ENCODE peak calls at places on chromosomes 13 and 19, in seven cellular contexts. C is transverse colon, E is breast epithelium, Q is Panc1, V is H1, X is GM12878, K is vagina. J is an unnamed sample. For H3K36me3, the result is how much of the 10 kb centered on the place peaks cover.

GRCh38 chr19:36093146-36093662 is 17.7 kb upstream of the OVOL3 start:
- DNase-seq in V (no peak), E (no peak), C (no peak), Q (no peak), K (no peak), X (peak), J (no peak)

GRCh38 chr13:74669149-74669548 is 534.9 kb upstream of the KLF12 start:
- DNase-seq in C (no peak), K (no peak), X (no peak), V (no peak), E (no peak), Q (no peak), J (no peak)

GRCh38 chr13:57724486-57725272 is 93.1 kb downstream of the PCDH17 start:
- DNase-seq in V (no peak), C (no peak), K (no peak), Q (no peak), X (no peak), E (no peak), J (no peak)

GRCh38 chr13:33281951-33282595 is 3.5 kb downstream of the STARD13 start:
- DNase-seq in V (no peak), E (no peak), C (no peak), Q (no peak), X (no peak), K (no peak), J (no peak)

GRCh38 chr19:40567040-40567749 is 9.5 kb upstream of the SHKBP1 start:
- DNase-seq in E (no peak), Q (no peak), C (no peak), K (no peak), X (no peak), V (no peak), J (no peak)

GRCh38 chr19:45224645-45225044 is 20.6 kb downstream of the EXOC3L2 start:
- DNase-seq in K (no peak), Q (no peak), V (no peak), X (no peak), E (no peak), C (no peak), J (no peak)

GRCh38 chr19:55615553-55616394 is 8.6 kb downstream of the ZNF784 start:
- DNase-seq in V (no peak), C (no peak), E (no peak), X (no peak), K (no peak), Q (no peak), J (no peak)

GRCh38 chr13:94632227-94632980 is 30.7 kb downstream of the GPR180 start:
- DNase-seq in X (no peak), K (no peak), Q (no peak), V (no peak), C (no peak), E (no peak), J (no peak)

GRCh38 chr13:45242070-45242469 is 41.2 kb upstream of the KCTD4 start:
- DNase-seq in V (no peak), Q (no peak), C (peak), E (no peak), K (no peak), X (no peak), J (no peak)

GRCh38 chr13:40946485-40946884 is 72.6 kb downstream of the ELF1 start:
- DNase-seq in V (no peak), Q (no peak), C (peak), E (no peak), K (no peak), X (no peak), J (no peak)

GRCh38 chr13:72726721-72727416 is 560 bp downstream of the MZT1 start:
- DNase-seq in V (no peak), E (no peak), K (no peak), C (peak), X (no peak), Q (no peak), J (peak)

GRCh38 chr13:57629821-57630235 is 1.7 kb upstream of the PCDH17 start:
- DNase-seq in E (no peak), V (peak), X (no peak), K (no peak), C (peak), Q (no peak), J (peak)

GRCh38 chr13:80469841-80470378 is 129.0 kb upstream of the SPRY2 start:
- DNase-seq in E (peak), C (peak), X (no peak), Q (peak), V (no peak), K (no peak), J (peak)

GRCh38 chr13:76878043-76878442 is 8.2 kb downstream of the KCTD12 start:
- DNase-seq in Q (no peak), C (no peak), X (no peak), E (no peak), K (no peak), V (no peak), J (no peak)

GRCh38 chr19:41595258-41595889 is 19.4 kb downstream of the CEACAM21 start:
- DNase-seq in E (no peak), K (no peak), V (no peak), Q (peak), X (peak), C (peak), J (no peak)

GRCh38 chr19:36106991-36107390 is 4.0 kb upstream of the OVOL3 start:
- DNase-seq in K (no peak), C (no peak), E (no peak), V (no peak), Q (no peak), X (no peak), J (no peak)

GRCh38 chr13:35810286-35810685 is 320.9 kb downstream of the DCLK1 start:
- DNase-seq in E (no peak), Q (no peak), K (no peak), V (no peak), X (no peak), C (no peak), J (no peak)

GRCh38 chr13:37097008-37097579 is 8.4 kb downstream of the CSNK1A1L start:
- DNase-seq in X (no peak), V (no peak), Q (no peak), C (no peak), E (no peak), K (no peak), J (no peak)

GRCh38 chr19:17931532-17932191 is 1.2 kb upstream of the CCDC124 start:
- DNase-seq in V (peak), C (no peak), Q (no peak), K (no peak), X (no peak), E (no peak), J (no peak)

GRCh38 chr19:10544753-10545251 is 1.1 kb downstream of the ATG4D start:
- DNase-seq in Q (no peak), E (no peak), C (no peak), X (no peak), K (no peak), V (no peak), J (no peak)

GRCh38 chr13:67829641-67830040 is 599.5 kb upstream of the PCDH9 start:
- DNase-seq in Q (no peak), C (no peak), K (no peak), E (no peak), V (no peak), X (no peak), J (no peak)

GRCh38 chr19:53537523-53538377 is at the start of gene ZNF331:
- DNase-seq in C (peak), V (no peak), Q (peak), X (peak), E (peak), K (no peak), J (peak)

GRCh38 chr19:36113895-36114762 is 546 bp downstream of the POLR2I start:
- DNase-seq in V (no peak), E (peak), Q (no peak), X (no peak), C (peak), K (no peak), J (no peak)

GRCh38 chr13:48595330-48596127 is 58.2 kb upstream of the CYSLTR2 start:
- DNase-seq in X (no peak), E (no peak), K (no peak), C (peak), V (no peak), Q (peak), J (peak)

GRCh38 chr19:38848299-38849146 is 1.3 kb downstream of the HNRNPL start:
- DNase-seq in V (no peak), Q (no peak), E (no peak), C (no peak), K (no peak), X (no peak), J (no peak)

GRCh38 chr13:107581009-107581408 is 634.3 kb downstream of the LIG4 start:
- DNase-seq in C (no peak), E (no peak), K (no peak), Q (no peak), X (no peak), V (no peak), J (no peak)

GRCh38 chr19:54521022-54521859 is 18.6 kb downstream of the LAIR2 start:
- DNase-seq in X (peak), C (no peak), K (no peak), V (no peak), Q (no peak), E (no peak), J (no peak)

GRCh38 chr13:27425151-27425917 is 915 bp downstream of the GTF3A start:
- DNase-seq in Q (no peak), E (no peak), V (no peak), C (no peak), X (no peak), K (no peak), J (no peak)

GRCh38 chr19:12913011-12913561 is 6.0 kb downstream of the SYCE2 start:
- DNase-seq in V (no peak), Q (no peak), K (no peak), X (no peak), E (peak), C (peak), J (peak)

GRCh38 chr19:55224038-55224665 is 4.4 kb downstream of the TMEM86B start:
- DNase-seq in X (no peak), E (no peak), C (no peak), K (no peak), Q (no peak), V (no peak), J (no peak)

GRCh38 chr19:47447470-47448359 is 24.0 kb downstream of the SLC8A2 start:
- DNase-seq in E (peak), X (no peak), C (peak), K (no peak), V (peak), Q (no peak), J (no peak)

GRCh38 chr13:102970542-102970941 is 95.7 kb downstream of the SLC10A2 start:
- DNase-seq in C (no peak), E (no peak), Q (no peak), V (no peak), K (no peak), X (peak), J (no peak)

DNA sequence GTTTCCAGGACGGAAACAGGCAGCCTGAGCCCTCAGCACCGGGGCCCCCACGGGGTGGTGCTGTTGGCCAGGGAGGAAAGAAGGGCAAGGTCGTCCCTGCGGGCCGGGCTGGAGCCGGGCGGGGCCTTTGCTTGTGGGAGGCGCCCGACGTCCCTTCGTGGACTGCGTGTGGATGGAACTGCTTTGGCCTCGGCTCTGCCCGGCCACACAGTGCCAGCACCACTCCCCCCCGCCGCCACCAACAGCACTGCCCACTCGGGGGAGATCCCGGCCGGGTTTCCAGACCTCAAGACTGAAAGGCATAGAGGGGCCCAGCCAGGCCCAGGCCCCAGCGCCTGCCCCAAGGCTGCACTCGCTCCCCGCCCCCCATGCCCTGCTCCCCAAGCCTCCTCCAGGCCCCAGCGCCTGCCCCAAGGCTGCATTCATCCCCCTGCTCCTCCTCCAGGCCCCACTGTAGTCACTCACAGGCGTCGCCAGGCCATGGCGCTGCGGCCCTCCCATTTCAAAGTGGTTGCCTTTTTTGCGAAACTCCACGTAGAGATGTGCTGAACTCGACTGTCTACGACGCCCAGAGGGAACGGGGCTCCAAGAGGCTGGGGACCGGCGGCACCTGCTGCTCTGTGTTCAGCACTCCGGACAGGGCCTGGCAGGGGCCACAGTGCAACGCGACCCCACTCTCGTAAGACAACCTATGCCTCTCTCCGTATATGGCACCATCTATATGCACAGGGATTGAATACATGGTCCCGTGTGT is 22.5 kb downstream of the C13orf46 start:
- DNase-seq in E (peak), K (no peak), Q (no peak), X (no peak), V (peak), C (peak), J (peak)
- TF ChIP-seq POLR2AphosphoS5 in E (peak), K (peak), Q (no peak), X (no peak), V (no peak), C (peak), J (no peak)

GRCh38 chr19:4366666-4367335 is 23.4 kb downstream of the MPND start:
- DNase-seq in C (no peak), Q (no peak), X (no peak), V (no peak), E (no peak), K (no peak), J (no peak)

GRCh38 chr19:4367781-4368127 is 24.4 kb downstream of the MPND start:
- DNase-seq in X (no peak), C (no peak), V (no peak), Q (no peak), E (no peak), K (no peak), J (no peak)

GRCh38 chr19:4368128-4368820 is 24.9 kb downstream of the MPND start:
- DNase-seq in K (no peak), E (no peak), X (no peak), Q (no peak), V (no peak), C (no peak), J (no peak)

GRCh38 chr19:4365791-4366665 is 22.7 kb downstream of the MPND start:
- DNase-seq in Q (no peak), K (no peak), V (no peak), X (no peak), C (no peak), E (no peak), J (no peak)

DNA sequence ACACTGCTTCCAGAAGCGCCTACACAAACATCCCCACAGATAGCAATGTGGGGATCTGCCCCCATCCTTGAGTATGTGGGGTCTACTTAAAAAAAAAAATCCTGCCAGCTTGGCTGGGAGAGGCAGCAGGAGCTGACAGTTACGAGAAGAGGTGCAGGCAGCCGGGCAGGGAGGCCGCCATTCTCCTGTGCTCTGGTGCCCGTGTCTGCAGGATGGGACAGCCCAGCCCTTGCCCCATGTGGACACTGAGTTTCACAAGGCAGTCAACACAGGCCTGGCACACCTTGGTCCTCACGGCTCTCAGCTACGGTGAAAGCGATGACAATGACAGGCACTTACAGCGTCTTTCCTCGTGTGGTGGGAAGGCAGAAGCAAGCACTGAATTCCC is 24.0 kb downstream of the MPND start:
- DNase-seq in V (no peak), K (no peak), E (no peak), C (no peak), Q (no peak), X (no peak), J (no peak)
- H3K36me3 ChIP-seq in V (under half), K (under half), E (under half), C (under half), Q (under half), X (under half), J (under half)

DNA sequence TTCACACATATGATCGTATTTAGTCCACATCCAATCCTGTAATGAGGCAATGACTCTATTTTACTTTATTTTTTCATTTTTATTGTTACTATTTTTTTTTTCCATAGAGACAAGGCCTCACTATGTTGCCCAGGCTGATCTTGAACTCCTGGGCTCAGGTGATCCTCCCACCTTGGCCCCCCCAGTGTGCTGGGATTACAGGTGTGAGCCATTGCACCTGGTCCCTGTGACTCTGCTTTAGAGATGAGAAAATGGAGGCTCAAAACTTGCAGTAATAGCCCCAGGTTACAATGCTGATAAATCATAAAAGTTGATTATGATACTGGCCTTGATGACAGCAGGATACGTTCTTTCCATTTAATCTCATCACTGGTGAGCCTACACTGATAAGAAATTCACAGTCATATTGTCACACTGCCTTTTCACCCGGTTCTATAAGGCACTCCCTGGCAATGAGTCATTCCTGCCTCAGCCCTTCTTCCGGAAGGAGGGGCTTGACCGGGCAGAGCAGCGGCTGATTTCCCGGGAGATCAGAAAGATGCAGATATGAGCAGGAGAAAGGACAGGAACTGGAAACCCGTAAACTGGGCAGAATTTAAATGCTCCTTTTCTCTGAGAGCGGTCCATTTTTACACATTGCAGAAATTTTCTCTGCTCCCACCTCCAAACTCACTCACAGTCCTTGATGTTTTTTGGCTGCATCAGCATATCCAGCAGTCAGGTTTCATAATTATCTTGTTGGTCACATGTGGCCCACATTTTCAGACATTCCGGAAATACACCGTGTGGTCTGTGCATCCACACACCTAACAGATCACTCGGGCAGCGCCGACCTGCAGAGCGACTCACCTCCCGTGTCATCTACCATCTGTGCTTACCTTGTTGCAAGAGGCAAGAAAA is 616.4 kb downstream of the EFNB2 start:
- DNase-seq in X (no peak), E (no peak), C (peak), V (no peak), Q (peak), K (no peak), J (no peak)
- TF ChIP-seq POLR2AphosphoS5 in X (no peak), E (no peak), C (peak), V (no peak), Q (no peak), K (no peak), J (no peak)

DNA sequence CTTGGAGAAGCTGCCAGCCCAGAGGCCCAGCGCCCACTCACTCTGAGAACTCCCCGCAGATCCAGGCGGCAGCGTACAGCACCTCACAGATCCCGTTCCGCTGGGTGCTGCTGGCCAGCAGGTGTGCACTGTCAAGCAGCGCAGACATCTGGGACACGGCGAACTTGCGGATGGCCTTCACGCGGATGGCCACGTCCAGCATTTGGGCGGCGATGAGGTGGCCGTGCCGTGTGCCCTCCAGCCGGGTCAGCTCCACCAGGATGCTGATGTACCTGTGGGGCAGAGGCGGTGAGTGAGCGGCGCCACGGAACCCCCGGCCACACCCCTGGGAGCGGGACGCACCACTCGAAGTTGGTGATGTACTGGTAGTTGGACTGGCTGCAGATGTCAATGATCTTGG is 24.1 kb downstream of the IZUMO4 start:
- DNase-seq in E (no peak), V (no peak), Q (no peak), C (no peak), K (no peak), X (no peak), J (no peak)
- H3K36me3 ChIP-seq in E (under half), V (half or more), Q (under half), C (under half), K (under half), X (half or more), J (half or more)

GRCh38 chr19:5078179-5078578 is 109.3 kb downstream of the KDM4B start:
- DNase-seq in Q (no peak), V (no peak), E (no peak), X (no peak), C (no peak), K (no peak), J (no peak)
- TF ChIP-seq POLR2AphosphoS5 in Q (no peak), V (no peak), E (no peak), X (no peak), C (no peak), K (no peak), J (no peak)

DNA sequence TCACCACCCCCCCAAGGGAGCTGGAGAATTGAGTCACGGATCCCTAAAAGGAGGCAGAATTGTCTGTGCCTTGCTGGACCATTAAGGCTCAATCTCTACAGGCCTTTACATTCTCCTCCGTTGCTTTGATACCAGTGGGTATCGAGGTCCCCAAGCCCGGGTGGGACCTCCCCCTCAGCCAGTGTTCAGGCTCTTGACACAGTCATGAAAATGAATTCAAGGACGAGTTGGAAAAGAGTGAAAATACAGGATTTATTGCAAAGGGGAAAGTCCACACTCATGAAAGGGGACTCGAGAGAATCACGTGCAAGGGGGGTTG is 5.6 kb downstream of the PPP1R15A start:
- DNase-seq in V (no peak), K (no peak), Q (no peak), C (no peak), X (no peak), E (no peak), J (no peak)
- H3K36me3 ChIP-seq in V (under half), K (under half), Q (under half), C (under half), X (under half), E (under half), J (under half)

GRCh38 chr13:106565127-106565775 is 2.7 kb downstream of the ARGLU1 start:
- DNase-seq in Q (no peak), C (no peak), K (no peak), E (no peak), X (no peak), V (no peak), J (no peak)
- TF ChIP-seq POLR2AphosphoS5 in Q (no peak), C (no peak), K (no peak), E (no peak), X (no peak), V (no peak), J (no peak)